ENCODE peak calls at places on chromosome 4, in nine cellular contexts. One of them, this sample, is unnamed.

GRCh38 chr4:3269105-3269927 is 20.4 kb downstream of the MSANTD1 start:
- DNase-seq in IMR-90: no peak
- DNase-seq in NCI-H345: no peak
- DNase-seq in H9: no peak
- DNase-seq in NCI-H1092: no peak
- DNase-seq in activated CD4-positive, alpha-beta T cell treated with anti-CD3 and anti-CD28 coated beads for 24 hours: no peak
- DNase-seq in effector CD4-positive, alpha-beta T cell: no peak
- DNase-seq in tibial artery: peak; percentile 17
- DNase-seq in left colon: no peak
- DNase-seq in this sample: no peak

GRCh38 chr4:97778174-97778573 is 365.1 kb downstream of the STPG2 start:
- DNase-seq in tibial artery: no peak
- DNase-seq in IMR-90: no peak
- DNase-seq in NCI-H1092: no peak
- DNase-seq in NCI-H345: no peak
- DNase-seq in activated CD4-positive, alpha-beta T cell treated with anti-CD3 and anti-CD28 coated beads for 24 hours: no peak
- DNase-seq in effector CD4-positive, alpha-beta T cell: no peak
- DNase-seq in left colon: no peak
- DNase-seq in H9: no peak
- DNase-seq in this sample: no peak

GRCh38 chr4:55308071-55308470 is 38.0 kb upstream of the SRD5A3 start:
- DNase-seq in IMR-90: no peak
- DNase-seq in NCI-H345: no peak
- DNase-seq in activated CD4-positive, alpha-beta T cell treated with anti-CD3 and anti-CD28 coated beads for 24 hours: no peak
- DNase-seq in left colon: no peak
- DNase-seq in tibial artery: no peak
- DNase-seq in effector CD4-positive, alpha-beta T cell: no peak
- DNase-seq in NCI-H1092: no peak
- DNase-seq in H9: no peak
- DNase-seq in this sample: no peak

GRCh38 chr4:137390707-137391106 is 141.6 kb downstream of the PCDH18 start:
- DNase-seq in effector CD4-positive, alpha-beta T cell: no peak
- DNase-seq in NCI-H345: no peak
- DNase-seq in left colon: no peak
- DNase-seq in H9: no peak
- DNase-seq in IMR-90: peak; percentile 34
- DNase-seq in activated CD4-positive, alpha-beta T cell treated with anti-CD3 and anti-CD28 coated beads for 24 hours: no peak
- DNase-seq in tibial artery: no peak
- DNase-seq in NCI-H1092: no peak
- DNase-seq in this sample: no peak

GRCh38 chr4:80035336-80035735 is 37.7 kb downstream of the ANTXR2 start:
- DNase-seq in NCI-H345: no peak
- DNase-seq in left colon: peak; percentile 77
- DNase-seq in effector CD4-positive, alpha-beta T cell: no peak
- DNase-seq in IMR-90: no peak
- DNase-seq in NCI-H1092: no peak
- DNase-seq in tibial artery: no peak
- DNase-seq in H9: no peak
- DNase-seq in activated CD4-positive, alpha-beta T cell treated with anti-CD3 and anti-CD28 coated beads for 24 hours: no peak
- DNase-seq in this sample: peak; percentile 59

GRCh38 chr4:121380448-121381147 is at the start of gene QRFPR:
- DNase-seq in H9: peak; percentile 70
- DNase-seq in left colon: no peak
- DNase-seq in tibial artery: no peak
- DNase-seq in IMR-90: no peak
- DNase-seq in effector CD4-positive, alpha-beta T cell: no peak
- DNase-seq in activated CD4-positive, alpha-beta T cell treated with anti-CD3 and anti-CD28 coated beads for 24 hours: no peak
- DNase-seq in NCI-H345: no peak
- DNase-seq in NCI-H1092: no peak
- DNase-seq in this sample: no peak

GRCh38 chr4:112766422-112766821 is 129.5 kb downstream of the LARP7 start:
- DNase-seq in NCI-H345: peak; percentile 0
- DNase-seq in effector CD4-positive, alpha-beta T cell: no peak
- DNase-seq in NCI-H1092: no peak
- DNase-seq in tibial artery: peak; percentile 26
- DNase-seq in IMR-90: peak; percentile 17
- DNase-seq in activated CD4-positive, alpha-beta T cell treated with anti-CD3 and anti-CD28 coated beads for 24 hours: no peak
- DNase-seq in left colon: no peak
- DNase-seq in H9: no peak
- DNase-seq in this sample: no peak

GRCh38 chr4:12881945-12882589 is 602.1 kb downstream of the RAB28 start:
- DNase-seq in effector CD4-positive, alpha-beta T cell: no peak
- DNase-seq in NCI-H345: no peak
- DNase-seq in H9: no peak
- DNase-seq in left colon: no peak
- DNase-seq in tibial artery: no peak
- DNase-seq in activated CD4-positive, alpha-beta T cell treated with anti-CD3 and anti-CD28 coated beads for 24 hours: no peak
- DNase-seq in NCI-H1092: no peak
- DNase-seq in IMR-90: no peak
- DNase-seq in this sample: no peak

GRCh38 chr4:104677122-104677521 is 182.4 kb upstream of the CXXC4 start:
- DNase-seq in activated CD4-positive, alpha-beta T cell treated with anti-CD3 and anti-CD28 coated beads for 24 hours: no peak
- DNase-seq in left colon: no peak
- DNase-seq in tibial artery: no peak
- DNase-seq in IMR-90: no peak
- DNase-seq in NCI-H1092: peak; percentile 33
- DNase-seq in effector CD4-positive, alpha-beta T cell: no peak
- DNase-seq in H9: peak; percentile 25
- DNase-seq in NCI-H345: peak; percentile 73
- DNase-seq in this sample: no peak

GRCh38 chr4:102780476-102781144 is 19.8 kb upstream of the MANBA start:
- DNase-seq in tibial artery: no peak
- DNase-seq in NCI-H1092: no peak
- DNase-seq in NCI-H345: no peak
- DNase-seq in left colon: no peak
- DNase-seq in H9: no peak
- DNase-seq in IMR-90: peak; percentile 62
- DNase-seq in activated CD4-positive, alpha-beta T cell treated with anti-CD3 and anti-CD28 coated beads for 24 hours: no peak
- DNase-seq in effector CD4-positive, alpha-beta T cell: no peak
- DNase-seq in this sample: no peak

GRCh38 chr4:68218044-68218443 is 27.4 kb downstream of the TMPRSS11B start:
- DNase-seq in left colon: no peak
- DNase-seq in H9: no peak
- DNase-seq in NCI-H345: no peak
- DNase-seq in IMR-90: no peak
- DNase-seq in NCI-H1092: no peak
- DNase-seq in effector CD4-positive, alpha-beta T cell: no peak
- DNase-seq in activated CD4-positive, alpha-beta T cell treated with anti-CD3 and anti-CD28 coated beads for 24 hours: no peak
- DNase-seq in tibial artery: no peak
- DNase-seq in this sample: no peak

GRCh38 chr4:110195561-110196205 is 2.7 kb downstream of the ELOVL6 start:
- DNase-seq in IMR-90: peak; percentile 17
- DNase-seq in NCI-H1092: no peak
- DNase-seq in NCI-H345: peak; percentile 24
- DNase-seq in left colon: no peak
- DNase-seq in activated CD4-positive, alpha-beta T cell treated with anti-CD3 and anti-CD28 coated beads for 24 hours: no peak
- DNase-seq in H9: no peak
- DNase-seq in tibial artery: no peak
- DNase-seq in effector CD4-positive, alpha-beta T cell: no peak
- DNase-seq in this sample: peak; percentile 23

GRCh38 chr4:30208731-30209435 is 511.3 kb upstream of the PCDH7 start:
- DNase-seq in effector CD4-positive, alpha-beta T cell: no peak
- DNase-seq in NCI-H1092: no peak
- DNase-seq in NCI-H345: no peak
- DNase-seq in IMR-90: peak; percentile 18
- DNase-seq in left colon: no peak
- DNase-seq in tibial artery: no peak
- DNase-seq in H9: no peak
- DNase-seq in activated CD4-positive, alpha-beta T cell treated with anti-CD3 and anti-CD28 coated beads for 24 hours: no peak
- DNase-seq in this sample: no peak